ENCODE peak calls at places on chromosomes 13 and 19, in five cellular contexts. L is OCI-LY7, H is IMR-90, K is GM23338, B is neuronal stem cell. Y is an unnamed sample.

GRCh38 chr19:703329-703650 is 5.4 kb upstream of the PALM start:
- DNase-seq in L (no peak), H (no peak), K (no peak), B (no peak), Y (no peak)

GRCh38 chr13:99980201-99981114 is 1.1 kb upstream of the ZIC2 start:
- DNase-seq in L (peak; percentile 16), H (peak; percentile 43), K (peak; percentile 85), B (peak; percentile 62), Y (peak; percentile 96)

GRCh38 chr13:112693831-112694497 is 4.1 kb downstream of the ATP11A start:
- DNase-seq in L (no peak), H (peak; percentile 90), K (no peak), B (no peak), Y (peak; percentile 35)

GRCh38 chr19:49669511-49669910 is 3.8 kb downstream of the BCL2L12 start:
- DNase-seq in L (no peak), H (no peak), K (no peak), B (no peak), Y (no peak)

GRCh38 chr19:11330103-11330502 is 9.4 kb downstream of the RAB3D start:
- DNase-seq in L (no peak), H (no peak), K (no peak), B (no peak), Y (no peak)

GRCh38 chr19:5001547-5002131 is 32.7 kb downstream of the KDM4B start:
- DNase-seq in L (peak; percentile 55), H (peak; percentile 71), K (peak; percentile 75), B (no peak), Y (peak; percentile 61)

GRCh38 chr19:13781547-13781946 is 7.3 kb downstream of the C19orf53 start:
- DNase-seq in L (no peak), H (peak; percentile 81), K (peak; percentile 91), B (peak; percentile 64), Y (peak; percentile 90)

GRCh38 chr19:17942582-17943283 is 9.9 kb downstream of the CCDC124 start:
- DNase-seq in L (no peak), H (no peak), K (peak; percentile 85), B (no peak), Y (no peak)

GRCh38 chr13:27112006-27112405 is 59.6 kb downstream of the USP12 start:
- DNase-seq in L (no peak), H (no peak), K (no peak), B (no peak), Y (no peak)

GRCh38 chr13:26587251-26587650 is 29.8 kb downstream of the WASF3 start:
- DNase-seq in L (no peak), H (no peak), K (no peak), B (no peak), Y (no peak)

GRCh38 chr19:1847684-1848398 is 442 bp downstream of the REXO1 start:
- DNase-seq in L (peak; percentile 33), H (peak; percentile 40), K (peak; percentile 76), B (no peak), Y (peak; percentile 72)

GRCh38 chr19:52520013-52520412 is 7.5 kb upstream of the ZNF808 start:
- DNase-seq in L (no peak), H (no peak), K (peak; percentile 30), B (no peak), Y (peak; percentile 34)

GRCh38 chr19:4707956-4708650 is 15.5 kb downstream of the DPP9 start:
- DNase-seq in L (no peak), H (peak; percentile 53), K (no peak), B (no peak), Y (no peak)

GRCh38 chr19:6765738-6766356 is 1.4 kb downstream of the SH2D3A start:
- DNase-seq in L (peak; percentile 44), H (no peak), K (peak; percentile 96), B (no peak), Y (no peak)

GRCh38 chr13:42474954-42475353 is 99.0 kb upstream of the TNFSF11 start:
- DNase-seq in L (no peak), H (peak; percentile 61), K (no peak), B (no peak), Y (no peak)

GRCh38 chr19:5686647-5687359 is 3.3 kb upstream of the RPL36 start:
- DNase-seq in L (peak; percentile 97), H (peak; percentile 83), K (peak; percentile 98), B (peak; percentile 96), Y (peak; percentile 98)

GRCh38 chr19:35266904-35267817 is 1.6 kb upstream of the USF2 start:
- DNase-seq in L (peak; percentile 58), H (peak; percentile 10), K (peak; percentile 63), B (no peak), Y (peak; percentile 49)

GRCh38 chr13:66803759-66804456 is 426.2 kb downstream of the PCDH9 start:
- DNase-seq in L (no peak), H (peak; percentile 2), K (no peak), B (no peak), Y (no peak)

GRCh38 chr13:97122381-97122996 is 99.6 kb upstream of the MBNL2 start:
- DNase-seq in L (no peak), H (peak; percentile 73), K (no peak), B (no peak), Y (no peak)

GRCh38 chr13:97125810-97126738 is 96.1 kb upstream of the MBNL2 start:
- DNase-seq in L (no peak), H (peak; percentile 39), K (no peak), B (no peak), Y (no peak)

GRCh38 chr13:97127842-97128241 is 94.3 kb upstream of the MBNL2 start:
- DNase-seq in L (no peak), H (no peak), K (peak; percentile 56), B (no peak), Y (no peak)

GRCh38 chr13:97124237-97124636 is 97.9 kb upstream of the MBNL2 start:
- DNase-seq in L (no peak), H (no peak), K (no peak), B (no peak), Y (no peak)

GRCh38 chr13:97125051-97125809 is 96.9 kb upstream of the MBNL2 start:
- DNase-seq in L (no peak), H (peak; percentile 74), K (peak; percentile 44), B (no peak), Y (peak; percentile 38)
- H2AFZ ChIP-seq in L (no peak overlapping the region), H (peak overlapping the region; percentile 28), K (no peak overlapping the region), B (no peak overlapping the region), Y (no peak overlapping the region)

DNA sequence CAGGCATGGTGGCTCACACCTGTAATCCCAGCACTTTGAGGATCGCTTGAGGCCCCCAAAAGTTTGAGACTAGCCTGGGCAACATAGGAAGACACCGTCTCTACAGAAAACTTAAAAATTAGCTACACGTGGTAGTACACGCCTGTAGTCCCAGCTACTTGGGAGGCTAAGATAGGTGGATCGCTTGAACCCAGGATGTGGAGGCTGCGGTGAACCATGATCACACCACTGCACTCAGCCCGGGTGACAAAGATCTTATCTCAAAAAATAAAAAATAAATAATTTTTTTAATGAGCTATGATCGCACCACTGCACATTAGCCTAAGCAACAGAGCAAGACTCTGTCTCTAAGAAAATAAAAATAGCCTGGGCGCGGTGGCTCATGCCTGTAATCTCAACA is 6.6 kb downstream of the RCBTB2 start:
- DNase-seq in L (no peak), H (no peak), K (no peak), B (no peak), Y (no peak)
- H3K27ac ChIP-seq in L (no peak overlapping the region), H (no peak overlapping the region), K (no peak overlapping the region), B (no peak overlapping the region), Y (no peak overlapping the region)

GRCh38 chr13:78022164-78022877 is 103.7 kb upstream of the EDNRB start:
- DNase-seq in L (peak; percentile 73), H (peak; percentile 72), K (no peak), B (no peak), Y (no peak)
- H2AFZ ChIP-seq in L (no peak overlapping the region), H (peak overlapping the region; percentile 88), K (peak overlapping the region; percentile 63), B (peak overlapping the region; percentile 33), Y (no peak overlapping the region)

GRCh38 chr13:46759861-46760260 is 37.1 kb downstream of the ESD start:
- DNase-seq in L (peak; percentile 16), H (no peak), K (no peak), B (no peak), Y (no peak)
- H3K27ac ChIP-seq in L (no peak overlapping the region), H (no peak overlapping the region), K (no peak overlapping the region), B (no peak overlapping the region), Y (no peak overlapping the region)

GRCh38 chr19:45730389-45731288 is at the start of gene FBXO46:
- DNase-seq in L (peak; percentile 99), H (peak; percentile 98), K (peak; percentile 99), B (peak; percentile 94), Y (peak; percentile 98)
- H2AFZ ChIP-seq in L (peak within 1 kb of the TSS; percentile 94), H (peak within 1 kb of the TSS; percentile 86), K (no peak within 1 kb of the TSS), B (peak within 1 kb of the TSS; percentile 85), Y (peak within 1 kb of the TSS; percentile 2)

DNA sequence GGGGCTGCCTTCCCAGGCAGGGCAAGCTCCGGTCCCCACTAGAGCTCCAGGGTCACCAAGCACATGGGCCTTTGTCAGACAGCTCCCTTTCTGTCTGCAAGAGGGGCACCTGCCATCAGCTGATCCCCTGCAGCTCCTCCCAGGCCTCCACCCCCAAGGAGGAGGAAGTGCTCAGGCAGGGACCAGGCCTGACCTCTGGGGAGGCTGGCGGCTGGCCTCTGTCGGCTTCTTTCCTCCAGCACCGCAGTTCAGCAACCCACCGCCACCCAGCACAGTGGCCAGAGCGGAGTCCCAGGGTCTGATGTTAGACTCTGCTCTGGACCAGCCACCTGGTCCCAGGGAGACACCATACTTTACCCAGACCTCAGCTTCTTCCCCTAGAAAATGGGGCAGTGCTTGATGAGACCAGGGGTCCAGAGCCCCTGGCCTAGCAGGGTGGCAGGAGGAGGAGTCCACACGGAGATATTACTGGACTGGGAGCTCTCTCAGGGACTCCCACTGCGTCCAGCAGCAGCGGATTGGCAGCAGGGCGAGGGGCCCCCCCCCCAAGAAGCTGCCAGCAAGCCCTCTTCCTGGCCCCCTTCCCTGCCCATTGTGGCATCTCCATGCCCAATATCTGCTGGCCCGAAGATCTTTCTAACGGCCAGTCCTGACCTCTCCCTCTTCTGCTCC is 24.1 kb downstream of the NKPD1 start:
- DNase-seq in L (peak; percentile 76), H (no peak), K (no peak), B (no peak), Y (peak; percentile 20)
- H3K27ac ChIP-seq in L (peak overlapping the region; percentile 98), H (no peak overlapping the region), K (peak overlapping the region; percentile 66), B (peak overlapping the region; percentile 33), Y (peak overlapping the region; percentile 53)

Y was measured in neural progenitor cell.